ENCODE peak calls at places on chromosome 10, in five cellular contexts. H is tibial artery, F is suprapubic skin, N is neuronal stem cell, U is psoas muscle. D is an unnamed sample. For H3K4me1, the result is how much of the 10 kb centered on the place peaks cover.

GRCh38 chr10:84348860-84349259 is 20.5 kb downstream of the CCSER2 start:
- DNase-seq in H (no peak), F (no peak), N (no peak), U (no peak), D (no peak)

GRCh38 chr10:127196955-127197432 is 603 bp upstream of the INSYN2A start:
- DNase-seq in H (no peak), F (no peak), N (no peak), U (no peak), D (no peak)

GRCh38 chr10:77004917-77005564 is 632.6 kb downstream of the KCNMA1 start:
- DNase-seq in H (no peak), F (no peak), N (peak), U (no peak), D (peak)

GRCh38 chr10:971613-972012 is 16.6 kb upstream of the GTPBP4 start:
- DNase-seq in H (no peak), F (no peak), N (no peak), U (no peak), D (no peak)

GRCh38 chr10:36634916-36635315 is 490.5 kb upstream of the ANKRD30A start:
- DNase-seq in H (no peak), F (no peak), N (no peak), U (no peak), D (no peak)

GRCh38 chr10:48547061-48547895 is 57.6 kb downstream of the ARHGAP22 start:
- DNase-seq in H (no peak), F (no peak), N (no peak), U (no peak), D (no peak)

GRCh38 chr10:77872151-77872946 is 54.2 kb downstream of the DLG5 start:
- DNase-seq in H (no peak), F (peak), N (no peak), U (peak), D (no peak)

GRCh38 chr10:90418869-90419652 is 438.8 kb downstream of the HTR7 start:
- DNase-seq in H (no peak), F (no peak), N (no peak), U (no peak), D (no peak)

GRCh38 chr10:71598673-71599072 is 120.9 kb downstream of the C10orf105 start:
- DNase-seq in H (peak), F (peak), N (no peak), U (peak), D (no peak)

GRCh38 chr10:62779487-62780248 is 24.9 kb upstream of the ADO start:
- DNase-seq in H (no peak), F (no peak), N (no peak), U (no peak), D (no peak)

GRCh38 chr10:23293973-23294372 is 50.6 kb downstream of the C10orf67 start:
- DNase-seq in H (no peak), F (no peak), N (no peak), U (no peak), D (no peak)

GRCh38 chr10:5018150-5018549 is 14.5 kb upstream of the AKR1C2 start:
- DNase-seq in H (no peak), F (no peak), N (no peak), U (no peak), D (no peak)

GRCh38 chr10:57222603-57223002 is 861.5 kb upstream of the ZWINT start:
- DNase-seq in H (no peak), F (no peak), N (peak), U (no peak), D (peak)

GRCh38 chr10:29757551-29758297 is 123.0 kb upstream of the SVIL start:
- DNase-seq in H (no peak), F (no peak), N (no peak), U (no peak), D (no peak)

GRCh38 chr10:119863951-119864565 is 8.6 kb downstream of the MCMBP start:
- DNase-seq in H (no peak), F (no peak), N (no peak), U (no peak), D (no peak)

GRCh38 chr10:97629289-97629688 is 4.0 kb downstream of the MORN4 start:
- DNase-seq in H (no peak), F (no peak), N (no peak), U (no peak), D (no peak)

GRCh38 chr10:97188234-97188847 is 2.6 kb upstream of the SLIT1 start:
- DNase-seq in H (no peak), F (no peak), N (no peak), U (no peak), D (no peak)

GRCh38 chr10:48242160-48242904 is 32.2 kb downstream of the FRMPD2 start:
- DNase-seq in H (no peak), F (no peak), N (no peak), U (no peak), D (peak)

GRCh38 chr10:26567349-26567721 is 129.2 kb downstream of the APBB1IP start:
- DNase-seq in H (no peak), F (no peak), N (no peak), U (no peak), D (no peak)

GRCh38 chr10:64113796-64114195 is 592.6 kb downstream of the REEP3 start:
- DNase-seq in H (no peak), F (no peak), N (no peak), U (no peak), D (peak)

GRCh38 chr10:94403823-94404228 is 1.5 kb downstream of the TBC1D12 start:
- DNase-seq in H (no peak), F (no peak), N (no peak), U (no peak), D (no peak)

GRCh38 chr10:110901954-110902819 is 16.8 kb downstream of the BBIP1 start:
- DNase-seq in H (no peak), F (no peak), N (no peak), U (no peak), D (no peak)

GRCh38 chr10:104300736-104301292 is 31.8 kb downstream of the GSTO2 start:
- DNase-seq in H (peak), F (no peak), N (no peak), U (peak), D (no peak)

GRCh38 chr10:613217-613616 is 76.3 kb downstream of the DIP2C start:
- DNase-seq in H (no peak), F (no peak), N (no peak), U (no peak), D (peak)

GRCh38 chr10:2494386-2494785 is 573.0 kb upstream of the PFKP start:
- DNase-seq in H (no peak), F (no peak), N (no peak), U (no peak), D (no peak)

GRCh38 chr10:117768333-117769045 is 225.9 kb downstream of the EMX2 start:
- DNase-seq in H (no peak), F (no peak), N (no peak), U (no peak), D (no peak)

GRCh38 chr10:70909326-70909935 is 21.1 kb upstream of the PCBD1 start:
- DNase-seq in H (no peak), F (no peak), N (no peak), U (no peak), D (no peak)

GRCh38 chr10:43217563-43218205 is 49.2 kb downstream of the RASGEF1A start:
- DNase-seq in H (no peak), F (no peak), N (no peak), U (peak), D (no peak)

GRCh38 chr10:52542891-52543290 is 228.8 kb downstream of the DKK1 start:
- DNase-seq in H (no peak), F (no peak), N (no peak), U (no peak), D (no peak)

DNA sequence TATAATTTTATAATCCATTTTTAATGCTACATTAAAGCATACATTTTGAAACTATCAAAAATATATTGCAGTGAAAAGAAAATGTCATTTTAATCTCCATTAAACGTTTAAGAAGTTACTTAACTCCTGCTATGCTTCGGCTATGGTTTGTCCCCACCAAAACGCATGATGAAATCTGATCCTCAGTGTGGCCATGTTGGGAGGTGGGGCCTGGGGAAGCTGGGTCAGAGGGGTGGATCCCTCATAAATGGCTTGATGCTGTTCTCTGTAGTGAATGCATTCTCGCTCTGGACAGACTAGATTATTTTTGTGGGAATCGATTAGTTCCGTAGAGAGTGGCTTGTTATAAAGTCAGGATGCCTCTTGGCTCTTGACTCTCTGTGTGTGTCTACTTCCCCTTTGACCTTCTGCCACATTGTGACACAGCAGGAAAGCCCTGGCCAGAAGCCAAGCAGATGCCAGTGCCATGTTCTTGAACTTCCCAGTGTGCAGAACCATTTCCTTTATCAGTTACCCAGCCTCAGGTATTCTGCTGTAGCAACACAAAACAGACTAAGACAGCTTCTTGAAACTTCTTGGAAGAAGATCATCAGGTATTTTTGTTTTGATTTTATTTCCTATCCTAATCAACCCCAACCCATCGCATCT is 77.8 kb downstream of the TCERG1L start:
- DNase-seq in H (no peak), F (no peak), N (no peak), U (no peak), D (peak)
- H3K4me1 ChIP-seq in H (under half), F (under half), N (under half), U (under half), D (under half)

GRCh38 chr10:50605280-50606270 is 18.2 kb downstream of the SGMS1 start:
- DNase-seq in H (no peak), F (no peak), N (no peak), U (peak), D (no peak)
- H3K4me1 ChIP-seq in H (half or more), F (half or more), N (under half), U (half or more), D (under half)

GRCh38 chr10:74903491-74903890 is 77.1 kb downstream of the KAT6B start:
- DNase-seq in H (no peak), F (no peak), N (no peak), U (no peak), D (no peak)

GRCh38 chr10:74901867-74902439 is 75.6 kb downstream of the KAT6B start:
- DNase-seq in H (no peak), F (no peak), N (no peak), U (no peak), D (no peak)

GRCh38 chr10:74901240-74901827 is 74.9 kb downstream of the KAT6B start:
- DNase-seq in H (no peak), F (no peak), N (no peak), U (no peak), D (no peak)

GRCh38 chr10:74898201-74898976 is 72.0 kb downstream of the KAT6B start:
- DNase-seq in H (no peak), F (no peak), N (no peak), U (no peak), D (no peak)

GRCh38 chr10:74900297-74900696 is 73.9 kb downstream of the KAT6B start:
- DNase-seq in H (no peak), F (no peak), N (no peak), U (no peak), D (no peak)
- H3K4me1 ChIP-seq in H (under half), F (under half), N (under half), U (half or more), D (under half)

GRCh38 chr10:131692686-131693334 is 208.0 kb upstream of the PPP2R2D start:
- DNase-seq in H (no peak), F (no peak), N (no peak), U (no peak), D (no peak)
- H3K4me1 ChIP-seq in H (under half), F (under half), N (under half), U (under half), D (under half)

GRCh38 chr10:59857921-59858320 is 48.4 kb downstream of the CCDC6 start:
- DNase-seq in H (no peak), F (no peak), N (no peak), U (no peak), D (no peak)
- H3K4me1 ChIP-seq in H (half or more), F (under half), N (under half), U (under half), D (half or more)

GRCh38 chr10:69321865-69322264 is 43.6 kb downstream of the HK1 start:
- DNase-seq in H (no peak), F (no peak), N (no peak), U (no peak), D (no peak)
- H3K4me1 ChIP-seq in H (half or more), F (half or more), N (under half), U (half or more), D (half or more)

GRCh38 chr10:14548474-14548873 is 217.8 kb upstream of the FRMD4A start:
- DNase-seq in H (no peak), F (no peak), N (no peak), U (no peak), D (no peak)
- H3K4me1 ChIP-seq in H (under half), F (under half), N (under half), U (under half), D (under half)

D was measured in GM23338.